ENCODE peak calls at places on chromosome 10, in five cellular contexts. D is tibial artery, A is gastrocnemius medialis, E is cardiac fibroblast, T is IMR-90. N is an unnamed sample.

GRCh38 chr10:37588299-37588698 is 269.1 kb downstream of the ZNF248 start:
- DNase-seq in D (no peak), A (no peak), E (no peak), T (no peak), N (no peak)

GRCh38 chr10:62113680-62114079 is 155.0 kb downstream of the RTKN2 start:
- DNase-seq in D (no peak), A (no peak), E (no peak), T (no peak), N (no peak)

GRCh38 chr10:11036424-11037011 is 18.8 kb downstream of the CELF2 start:
- DNase-seq in D (no peak), A (no peak), E (peak; percentile 76), T (peak; percentile 62), N (no peak)

GRCh38 chr10:132508497-132509443 is 28.8 kb upstream of the INPP5A start:
- DNase-seq in D (peak; percentile 88), A (peak; percentile 73), E (no peak), T (no peak), N (peak; percentile 85)

GRCh38 chr10:101778151-101778780 is 2.4 kb upstream of the FGF8 start:
- DNase-seq in D (peak; percentile 40), A (no peak), E (no peak), T (no peak), N (no peak)

GRCh38 chr10:2994562-2994961 is 72.8 kb upstream of the PFKP start:
- DNase-seq in D (no peak), A (no peak), E (no peak), T (peak; percentile 51), N (no peak)

GRCh38 chr10:132595850-132596249 is 58.3 kb downstream of the INPP5A start:
- DNase-seq in D (no peak), A (no peak), E (no peak), T (peak; percentile 39), N (no peak)

GRCh38 chr10:79328737-79329504 is 18.3 kb upstream of the PPIF start:
- DNase-seq in D (no peak), A (no peak), E (peak; percentile 58), T (peak; percentile 70), N (no peak)

GRCh38 chr10:79176949-79177602 is 108.3 kb downstream of the ZMIZ1 start:
- DNase-seq in D (no peak), A (no peak), E (no peak), T (peak; percentile 43), N (no peak)

GRCh38 chr10:123862421-123863188 is 29.0 kb downstream of the CPXM2 start:
- DNase-seq in D (no peak), A (no peak), E (no peak), T (no peak), N (peak; percentile 78)

GRCh38 chr10:69994262-69994661 is 58.4 kb upstream of the MACROH2A2 start:
- DNase-seq in D (no peak), A (peak; percentile 49), E (peak; percentile 75), T (peak; percentile 59), N (no peak)

GRCh38 chr10:69731184-69731583 is 70.5 kb upstream of the COL13A1 start:
- DNase-seq in D (peak; percentile 91), A (no peak), E (peak; percentile 40), T (peak; percentile 91), N (no peak)

GRCh38 chr10:34689053-34689452 is 126.0 kb downstream of the PARD3 start:
- DNase-seq in D (no peak), A (no peak), E (peak; percentile 70), T (peak; percentile 68), N (no peak)

GRCh38 chr10:90712529-90712928 is 145.3 kb downstream of the HTR7 start:
- DNase-seq in D (no peak), A (no peak), E (no peak), T (no peak), N (no peak)

GRCh38 chr10:117938104-117938503 is 108.6 kb downstream of the RAB11FIP2 start:
- DNase-seq in D (no peak), A (no peak), E (no peak), T (no peak), N (no peak)

GRCh38 chr10:101597036-101597435 is 8.9 kb downstream of the DPCD start:
- DNase-seq in D (no peak), A (no peak), E (no peak), T (no peak), N (no peak)

GRCh38 chr10:33133557-33133956 is 175.5 kb upstream of the ITGB1 start:
- DNase-seq in D (no peak), A (no peak), E (no peak), T (no peak), N (no peak)

GRCh38 chr10:33129181-33129928 is 171.3 kb upstream of the ITGB1 start:
- DNase-seq in D (no peak), A (no peak), E (peak; percentile 85), T (peak; percentile 95), N (no peak)

GRCh38 chr10:33129987-33130386 is 172.0 kb upstream of the ITGB1 start:
- DNase-seq in D (no peak), A (no peak), E (peak; percentile 75), T (peak; percentile 95), N (no peak)

GRCh38 chr10:33134011-33134751 is 176.2 kb upstream of the ITGB1 start:
- DNase-seq in D (peak; percentile 83), A (peak; percentile 65), E (peak; percentile 84), T (peak; percentile 88), N (peak; percentile 70)

DNA sequence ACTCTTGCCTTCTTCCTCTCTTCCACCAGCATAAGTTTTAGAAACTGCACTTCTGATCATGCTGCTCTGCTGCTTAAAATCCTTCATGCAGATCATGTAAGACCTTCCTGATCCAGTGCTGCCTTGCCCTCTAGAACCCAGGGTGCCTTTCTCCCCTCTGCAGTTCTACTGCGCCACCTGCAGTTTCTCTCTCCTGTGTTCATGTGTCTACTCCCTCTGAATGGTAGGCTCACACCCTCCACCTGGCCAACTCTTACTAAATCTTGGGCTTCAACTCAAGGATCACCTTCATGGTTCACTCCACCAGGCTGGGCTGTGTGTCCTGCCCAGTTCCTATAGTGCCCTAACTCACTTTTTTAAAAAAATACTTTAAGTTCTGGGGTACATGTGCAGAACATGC is 174.6 kb upstream of the ITGB1 start:
- DNase-seq in D (no peak), A (no peak), E (no peak), T (no peak), N (no peak)
- TF ChIP-seq CTCF in D (no peak), A (no peak), E (no peak), T (no peak), N (no peak)

GRCh38 chr10:103053659-103054581 is 135.8 kb downstream of the CNNM2 start:
- DNase-seq in D (peak; percentile 89), A (no peak), E (peak; percentile 78), T (peak; percentile 88), N (peak; percentile 87)
- TF ChIP-seq CTCF in D (peak; percentile 35), A (no peak), E (peak; percentile 59), T (peak; percentile 56), N (no peak)

GRCh38 chr10:93034426-93034825 is 26.2 kb upstream of the CYP26C1 start:
- DNase-seq in D (no peak), A (no peak), E (peak; percentile 13), T (no peak), N (no peak)

GRCh38 chr10:93039110-93039509 is 21.5 kb upstream of the CYP26C1 start:
- DNase-seq in D (no peak), A (no peak), E (peak; percentile 70), T (no peak), N (no peak)

GRCh38 chr10:93039721-93040120 is 20.9 kb upstream of the CYP26C1 start:
- DNase-seq in D (no peak), A (no peak), E (peak; percentile 74), T (peak; percentile 46), N (no peak)
- TF ChIP-seq CTCF in D (peak; percentile 43), A (no peak), E (peak; percentile 61), T (peak; percentile 69), N (no peak)

GRCh38 chr10:98487692-98488091 is 41.0 kb upstream of the HPS1 start:
- DNase-seq in D (no peak), A (no peak), E (no peak), T (no peak), N (no peak)

GRCh38 chr10:98483658-98484057 is 36.9 kb upstream of the HPS1 start:
- DNase-seq in D (no peak), A (no peak), E (no peak), T (no peak), N (no peak)

GRCh38 chr10:98486421-98486820 is 39.7 kb upstream of the HPS1 start:
- DNase-seq in D (no peak), A (peak; percentile 15), E (peak; percentile 54), T (peak; percentile 66), N (no peak)

GRCh38 chr10:98488669-98489430 is 42.1 kb upstream of the HPS1 start:
- DNase-seq in D (no peak), A (peak; percentile 59), E (no peak), T (no peak), N (peak; percentile 95)

DNA sequence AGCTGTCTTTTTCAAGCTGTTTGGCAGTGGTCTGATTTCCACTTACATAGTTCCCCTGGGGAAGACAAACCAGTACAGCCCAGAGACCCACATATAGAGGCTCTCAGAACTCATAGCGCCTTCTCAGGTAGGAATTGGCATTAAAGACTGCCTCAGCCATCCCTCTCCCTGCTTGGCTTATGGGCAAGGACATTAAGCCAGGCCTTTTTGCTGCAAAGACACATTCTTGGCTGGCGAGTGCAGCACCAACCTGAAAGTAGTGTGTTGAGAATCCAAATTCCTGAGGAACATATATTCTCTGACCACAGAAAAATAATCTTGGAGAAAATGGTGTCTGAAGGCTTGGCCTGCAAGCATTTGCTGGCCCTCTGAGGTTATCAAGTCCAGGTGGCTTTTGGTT is 39.2 kb upstream of the HPS1 start:
- DNase-seq in D (no peak), A (no peak), E (peak; percentile 12), T (peak; percentile 35), N (no peak)
- TF ChIP-seq CTCF in D (no peak), A (no peak), E (no peak), T (no peak), N (no peak)

GRCh38 chr10:865924-866576 is 65.5 kb downstream of the LARP4B start:
- DNase-seq in D (no peak), A (no peak), E (no peak), T (no peak), N (no peak)

GRCh38 chr10:867807-868206 is 63.7 kb downstream of the LARP4B start:
- DNase-seq in D (no peak), A (no peak), E (no peak), T (peak; percentile 44), N (no peak)

GRCh38 chr10:869171-869570 is 62.3 kb downstream of the LARP4B start:
- DNase-seq in D (no peak), A (no peak), E (no peak), T (no peak), N (no peak)

GRCh38 chr10:866577-866941 is 64.9 kb downstream of the LARP4B start:
- DNase-seq in D (no peak), A (no peak), E (no peak), T (no peak), N (no peak)

DNA sequence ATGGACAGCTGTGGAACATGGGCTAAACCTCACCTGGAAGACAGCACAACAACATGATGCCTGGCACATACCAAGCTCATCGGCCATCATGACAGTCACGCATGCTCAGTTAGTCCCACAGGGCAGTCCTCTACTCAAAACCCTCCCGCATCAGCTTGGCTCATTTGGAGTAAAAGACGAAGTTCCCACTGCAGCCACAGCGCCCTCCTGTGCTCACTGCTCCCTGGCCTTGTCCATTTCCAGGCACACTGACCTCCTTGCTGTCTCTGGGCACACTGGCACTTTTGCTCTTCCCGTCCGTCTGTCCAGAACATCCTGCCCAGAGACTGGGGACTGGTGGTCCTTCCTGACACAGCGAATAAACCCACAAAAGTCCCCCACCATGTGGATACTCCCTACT is 66.2 kb downstream of the LARP4B start:
- DNase-seq in D (no peak), A (no peak), E (no peak), T (no peak), N (no peak)
- TF ChIP-seq CTCF in D (no peak), A (no peak), E (peak; percentile 11), T (no peak), N (no peak)

N was measured in lower leg skin.